ENCODE peak calls at places on chromosomes 11 and 22, in seven cellular contexts. Y, J, K, L, S, Q and G are unnamed samples.

GRCh38 chr22:33024626-33025025 is 33.6 kb downstream of the SYN3 start:
- DNase-seq in Y (peak), J (no peak), K (no peak), L (no peak), S (no peak), Q (no peak), G (no peak)

GRCh38 chr11:119460130-119460529 is 37.2 kb upstream of the THY1 start:
- DNase-seq in Y (no peak), J (no peak), K (no peak), L (no peak), S (no peak), Q (no peak), G (no peak)

GRCh38 chr11:73201888-73202810 is 15.9 kb upstream of the P2RY2 start:
- DNase-seq in Y (no peak), J (no peak), K (no peak), L (no peak), S (no peak), Q (no peak), G (no peak)

GRCh38 chr22:49779853-49780271 is 47.8 kb downstream of the BRD1 start:
- DNase-seq in Y (no peak), J (no peak), K (no peak), L (no peak), S (no peak), Q (no peak), G (no peak)

GRCh38 chr11:125871391-125872137 is 15.9 kb upstream of the HYLS1 start:
- DNase-seq in Y (peak), J (peak), K (no peak), L (no peak), S (no peak), Q (no peak), G (no peak)

GRCh38 chr11:71252782-71253730 is 679 bp upstream of the SHANK2 start:
- DNase-seq in Y (peak), J (peak), K (no peak), L (no peak), S (peak), Q (no peak), G (no peak)

GRCh38 chr11:8910662-8911039 is 338 bp upstream of the AKIP1 start:
- DNase-seq in Y (no peak), J (no peak), K (no peak), L (no peak), S (no peak), Q (no peak), G (no peak)

GRCh38 chr11:43518407-43519165 is 159.9 kb downstream of the TTC17 start:
- DNase-seq in Y (no peak), J (peak), K (no peak), L (no peak), S (no peak), Q (no peak), G (no peak)

GRCh38 chr11:31106326-31106725 is 263.2 kb downstream of the DCDC1 start:
- DNase-seq in Y (no peak), J (no peak), K (no peak), L (no peak), S (no peak), Q (no peak), G (no peak)

GRCh38 chr11:68724293-68724692 is 27.0 kb downstream of the TESMIN start:
- DNase-seq in Y (no peak), J (no peak), K (no peak), L (no peak), S (no peak), Q (no peak), G (no peak)

GRCh38 chr22:45686842-45687241 is 15.2 kb downstream of the ATXN10 start:
- DNase-seq in Y (no peak), J (no peak), K (no peak), L (no peak), S (no peak), Q (no peak), G (no peak)

GRCh38 chr22:45212306-45212709 is 28.4 kb downstream of the KIAA0930 start:
- DNase-seq in Y (peak), J (peak), K (no peak), L (no peak), S (peak), Q (no peak), G (peak)

GRCh38 chr11:19958218-19958617 is 202.1 kb downstream of the DBX1 start:
- DNase-seq in Y (peak), J (no peak), K (no peak), L (no peak), S (no peak), Q (no peak), G (no peak)

GRCh38 chr11:5252280-5253265 is 2.0 kb downstream of the HBG2 start:
- DNase-seq in Y (no peak), J (no peak), K (no peak), L (no peak), S (no peak), Q (no peak), G (no peak)

GRCh38 chr22:49936973-49937757 is 18.7 kb downstream of the CRELD2 start:
- DNase-seq in Y (no peak), J (no peak), K (no peak), L (no peak), S (no peak), Q (no peak), G (no peak)

GRCh38 chr22:47370448-47371262 is 608.2 kb downstream of the TBC1D22A start:
- DNase-seq in Y (no peak), J (no peak), K (no peak), L (no peak), S (no peak), Q (no peak), G (no peak)

GRCh38 chr11:843818-844692 is 1.4 kb downstream of the TSPAN4 start:
- DNase-seq in Y (peak), J (peak), K (no peak), L (no peak), S (peak), Q (no peak), G (peak)

GRCh38 chr22:45328822-45329535 is 19.2 kb downstream of the FAM118A start:
- DNase-seq in Y (no peak), J (no peak), K (no peak), L (no peak), S (no peak), Q (no peak), G (no peak)

GRCh38 chr22:28956506-28956905 is 73.1 kb downstream of the ZNRF3 start:
- DNase-seq in Y (no peak), J (no peak), K (peak), L (no peak), S (no peak), Q (no peak), G (no peak)

GRCh38 chr11:72970557-72971118 is 156.4 kb downstream of the ATG16L2 start:
- DNase-seq in Y (no peak), J (no peak), K (no peak), L (no peak), S (no peak), Q (no peak), G (no peak)

GRCh38 chr11:20289732-20290131 is 73.8 kb upstream of the HTATIP2 start:
- DNase-seq in Y (no peak), J (no peak), K (no peak), L (no peak), S (no peak), Q (no peak), G (no peak)

GRCh38 chr11:574632-575323 is 1.5 kb upstream of the PHRF1 start:
- DNase-seq in Y (no peak), J (no peak), K (no peak), L (no peak), S (no peak), Q (no peak), G (no peak)

GRCh38 chr11:118610220-118610772 is 2.9 kb downstream of the PHLDB1 start:
- DNase-seq in Y (no peak), J (no peak), K (no peak), L (no peak), S (no peak), Q (no peak), G (no peak)

GRCh38 chr11:119608781-119609180 is 120.2 kb downstream of the NECTIN1 start:
- DNase-seq in Y (no peak), J (no peak), K (no peak), L (no peak), S (no peak), Q (no peak), G (no peak)

GRCh38 chr11:8811571-8811970 is 99.4 kb upstream of the AKIP1 start:
- DNase-seq in Y (no peak), J (no peak), K (no peak), L (no peak), S (no peak), Q (no peak), G (no peak)

GRCh38 chr22:29108137-29108536 is 35.3 kb downstream of the KREMEN1 start:
- DNase-seq in Y (peak), J (no peak), K (no peak), L (no peak), S (peak), Q (no peak), G (no peak)

GRCh38 chr11:36007127-36007824 is 63.4 kb downstream of the LDLRAD3 start:
- DNase-seq in Y (no peak), J (no peak), K (no peak), L (no peak), S (no peak), Q (no peak), G (no peak)

GRCh38 chr11:10490032-10490397 is 35.0 kb downstream of the AMPD3 start:
- DNase-seq in Y (no peak), J (no peak), K (no peak), L (no peak), S (no peak), Q (no peak), G (no peak)

GRCh38 chr22:49168219-49168813 is 659.4 kb downstream of the BRD1 start:
- DNase-seq in Y (no peak), J (no peak), K (no peak), L (no peak), S (no peak), Q (no peak), G (no peak)

GRCh38 chr22:48629631-48630443 is 1197.8 kb downstream of the BRD1 start:
- DNase-seq in Y (no peak), J (no peak), K (no peak), L (no peak), S (no peak), Q (no peak), G (no peak)

GRCh38 chr11:110471315-110471714 is 41.6 kb downstream of the FDX1 start:
- DNase-seq in Y (peak), J (peak), K (no peak), L (no peak), S (no peak), Q (no peak), G (no peak)